ENCODE peak calls at places on chromosomes 6 and 20, in eight cellular contexts. N is fibroblast of pulmonary artery; T is thyroid gland; C is psoas muscle; Z is Daoy; W is AG04450; V is ELR; Q is activated CD4-positive, alpha-beta T cell treated with anti-CD3 and anti-CD28 coated beads, Interleukin-2, amount 50 U/mL, for 4 hours. D is an unnamed sample.
A peak's percentile ranks its signal among the peaks of the same experiment; 100 is the strongest.

GRCh38 chr6:105954148-105954547 is 132.0 kb upstream of the PRDM1 start:
- DNase-seq in T (no peak), Z (no peak), C (no peak), W (no peak), Q (no peak), V (no peak), N (no peak), D (no peak)

GRCh38 chr6:107616776-107617175 is 126.9 kb downstream of the SOBP start:
- DNase-seq in N (no peak), C (no peak), T (no peak), Q (no peak), W (no peak), V (no peak), Z (no peak), D (no peak)

GRCh38 chr20:16369441-16369840 is 203.8 kb downstream of the KIF16B start:
- DNase-seq in N (no peak), Z (no peak), W (no peak), C (no peak), T (no peak), V (no peak), Q (no peak), D (no peak)

GRCh38 chr20:32603046-32603726 is 18.1 kb upstream of the NOL4L start:
- DNase-seq in T (no peak), Z (no peak), W (no peak), V (no peak), N (no peak), Q (no peak), C (no peak), D (no peak)

GRCh38 chr6:110357696-110358535 is at the start of gene METTL24:
- DNase-seq in V (peak; percentile 2), T (peak; percentile 42), N (no peak), Q (no peak), Z (peak; percentile 24), C (peak; percentile 16), W (no peak), D (no peak)

GRCh38 chr6:27066802-27067201 is 180.7 kb upstream of the PRSS16 start:
- DNase-seq in C (no peak), T (no peak), V (no peak), N (no peak), Q (no peak), Z (no peak), W (no peak), D (no peak)

GRCh38 chr6:119351005-119351394 is 1.4 kb upstream of the MAN1A1 start:
- DNase-seq in W (no peak), Z (peak; percentile 12), N (peak; percentile 71), Q (no peak), C (no peak), T (no peak), V (peak; percentile 53), D (peak; percentile 44)

GRCh38 chr20:44193801-44194200 is 6.8 kb upstream of the JPH2 start:
- DNase-seq in V (no peak), N (no peak), Z (no peak), C (no peak), Q (no peak), T (no peak), W (no peak), D (no peak)